ENCODE peak calls at places on chromosomes 5 and 9, in seven cellular contexts. Q is cardiac fibroblast; O is stimulated activated CD4-positive, alpha-beta T cell treated with anti-CD3 and anti-CD28 coated beads, Interleukin-4, amount 100 ng/mL, for 24 hours; E is memory B cell; U is GM20000; W is epithelial cell of esophagus; H is caudate nucleus. V is an unnamed sample.

GRCh38 chr5:42586625-42587024 is 163.4 kb downstream of the GHR start:
- DNase-seq in Q (no peak), H (no peak), U (no peak), W (no peak), O (no peak), E (no peak), V (no peak)

GRCh38 chr5:83718195-83718825 is 2.3 kb downstream of the HAPLN1 start:
- DNase-seq in E (peak), Q (peak), W (peak), H (no peak), U (peak), O (no peak), V (peak)

GRCh38 chr5:1785062-1785461 is 14.6 kb downstream of the MRPL36 start:
- DNase-seq in O (no peak), Q (no peak), W (no peak), E (no peak), H (no peak), U (no peak), V (no peak)

GRCh38 chr5:89584339-89584956 is 701.5 kb upstream of the MEF2C start:
- DNase-seq in H (no peak), W (peak), Q (peak), U (no peak), O (no peak), E (no peak), V (peak)

GRCh38 chr9:20353931-20354652 is 268.2 kb downstream of the MLLT3 start:
- DNase-seq in U (no peak), W (peak), Q (peak), O (no peak), H (no peak), E (no peak), V (peak)

GRCh38 chr9:17531642-17532254 is 47.1 kb upstream of the SH3GL2 start:
- DNase-seq in E (no peak), H (peak), O (no peak), Q (peak), U (peak), W (peak), V (peak)

GRCh38 chr5:75886706-75887105 is 169.5 kb upstream of the POC5 start:
- DNase-seq in Q (peak), O (no peak), U (no peak), E (no peak), W (peak), H (no peak), V (peak)

GRCh38 chr5:6396836-6397535 is 18.6 kb upstream of the MED10 start:
- DNase-seq in O (no peak), E (no peak), Q (no peak), W (no peak), H (no peak), U (no peak), V (no peak)

GRCh38 chr5:176415240-176416122 is 858 bp downstream of the CLTB start:
- DNase-seq in H (no peak), U (peak), O (no peak), E (no peak), W (peak), Q (peak), V (no peak)

GRCh38 chr5:56123531-56124243 is 109.4 kb downstream of the ANKRD55 start:
- DNase-seq in O (no peak), U (no peak), E (no peak), Q (peak), W (peak), H (no peak), V (peak)

GRCh38 chr9:105007143-105007542 is 79.2 kb upstream of the ABCA1 start:
- DNase-seq in W (peak), O (no peak), H (no peak), Q (peak), U (no peak), E (no peak), V (peak)

GRCh38 chr5:172106511-172107356 is 81.3 kb downstream of the STK10 start:
- DNase-seq in H (peak), W (no peak), E (peak), Q (peak), O (peak), U (peak), V (no peak)

GRCh38 chr9:93635186-93636107 is 59.1 kb downstream of the PHF2 start:
- DNase-seq in W (no peak), U (no peak), H (no peak), Q (no peak), E (no peak), O (no peak), V (no peak)

GRCh38 chr9:85702881-85703280 is 38.9 kb downstream of the AGTPBP1 start:
- DNase-seq in Q (peak), O (no peak), W (no peak), U (no peak), H (no peak), E (no peak), V (no peak)

GRCh38 chr5:122699226-122699625 is 75.7 kb upstream of the SNX2 start:
- DNase-seq in W (no peak), U (no peak), H (no peak), E (no peak), Q (no peak), O (no peak), V (no peak)

GRCh38 chr9:94912700-94913249 is 186.3 kb downstream of the AOPEP start:
- DNase-seq in E (no peak), U (no peak), Q (peak), W (peak), H (no peak), O (no peak), V (peak)

GRCh38 chr5:154358410-154359221 is 87.2 kb upstream of the SAP30L start:
- DNase-seq in H (no peak), Q (no peak), U (no peak), E (no peak), W (no peak), O (no peak), V (no peak)

GRCh38 chr5:134328619-134329018 is 38.4 kb downstream of the CDKL3 start:
- DNase-seq in H (no peak), O (no peak), E (no peak), W (no peak), Q (peak), U (no peak), V (peak)

GRCh38 chr5:176879663-176880392 is 19.3 kb downstream of the HK3 start:
- DNase-seq in O (no peak), Q (no peak), W (no peak), E (no peak), H (no peak), U (no peak), V (no peak)

GRCh38 chr5:149583394-149583793 is 2.1 kb downstream of the ARHGEF37 start:
- DNase-seq in Q (no peak), W (no peak), U (no peak), E (no peak), O (no peak), H (peak), V (peak)

GRCh38 chr5:107425541-107426031 is 245.2 kb downstream of the EFNA5 start:
- DNase-seq in W (peak), O (no peak), H (no peak), E (no peak), Q (peak), U (no peak), V (peak)

GRCh38 chr5:122611401-122611800 is 163.5 kb upstream of the SNX2 start:
- DNase-seq in E (no peak), H (no peak), O (no peak), W (no peak), Q (no peak), U (no peak), V (peak)

GRCh38 chr9:69535911-69536310 is 136.3 kb downstream of the APBA1 start:
- DNase-seq in U (no peak), W (peak), E (no peak), Q (peak), O (no peak), H (no peak), V (no peak)

GRCh38 chr5:176529824-176530195 is 7.4 kb downstream of the RNF44 start:
- DNase-seq in H (no peak), E (peak), Q (no peak), W (no peak), U (peak), O (peak), V (no peak)

GRCh38 chr5:126395198-126395597 is 28.0 kb upstream of the GRAMD2B start:
- DNase-seq in W (peak), E (no peak), Q (peak), U (no peak), H (no peak), O (no peak), V (peak)

GRCh38 chr9:121360975-121361374 is 9.1 kb downstream of the STOM start:
- DNase-seq in O (no peak), U (no peak), H (no peak), E (no peak), W (peak), Q (peak), V (peak)

GRCh38 chr9:132627120-132627519 is 42.7 kb downstream of the DDX31 start:
- DNase-seq in W (no peak), U (no peak), E (no peak), H (no peak), O (no peak), Q (no peak), V (no peak)

GRCh38 chr5:83097582-83098265 is 20.4 kb downstream of the XRCC4 start:
- DNase-seq in H (no peak), O (no peak), W (peak), U (peak), E (no peak), Q (peak), V (peak)

GRCh38 chr5:115366223-115366622 is 69.8 kb upstream of the CCDC112 start:
- DNase-seq in W (peak), H (no peak), U (no peak), Q (peak), E (no peak), O (no peak), V (peak)

V was measured in choroid plexus epithelial cell.